ENCODE peak calls at places on chromosomes 6 and 20, in eight cellular contexts. Z, Y, G, R, W, J, M and C are unnamed samples.

GRCh38 chr6:132530293-132530974 is 7.6 kb upstream of the TAAR9 start:
- DNase-seq in Y (peak; percentile 38), Z (peak; percentile 70), R (peak; percentile 80), M (no peak), W (peak; percentile 37), G (peak; percentile 48), J (no peak), C (peak; percentile 7)

GRCh38 chr6:75632247-75632646 is 30.6 kb downstream of the SENP6 start:
- DNase-seq in R (no peak), J (no peak), G (no peak), Z (no peak), M (no peak), W (no peak), Y (no peak), C (no peak)

GRCh38 chr20:8431538-8432434 is 299.7 kb downstream of the PLCB1 start:
- DNase-seq in Y (peak; percentile 94), Z (no peak), J (no peak), G (no peak), M (no peak), W (no peak), R (no peak), C (no peak)

GRCh38 chr6:125988280-125988679 is 1.9 kb downstream of the TRMT11 start:
- DNase-seq in R (no peak), M (no peak), G (no peak), W (no peak), Z (no peak), J (no peak), Y (no peak), C (no peak)

GRCh38 chr6:75094614-75095321 is 111.1 kb downstream of the COL12A1 start:
- DNase-seq in M (no peak), W (no peak), Y (no peak), G (no peak), J (peak; percentile 53), Z (no peak), R (no peak), C (no peak)

GRCh38 chr6:1578293-1578745 is 31.4 kb upstream of the FOXC1 start:
- DNase-seq in Z (no peak), W (no peak), Y (no peak), J (no peak), R (no peak), M (no peak), G (no peak), C (no peak)

GRCh38 chr20:32893878-32894483 is 35.3 kb downstream of the EFCAB8 start:
- DNase-seq in Z (peak; percentile 6), J (no peak), G (no peak), R (peak; percentile 9), Y (no peak), W (no peak), M (no peak), C (no peak)

GRCh38 chr6:84411060-84411629 is 183.7 kb upstream of the CEP162 start:
- DNase-seq in Z (peak; percentile 66), Y (peak; percentile 82), J (peak; percentile 72), M (no peak), G (no peak), R (no peak), W (no peak), C (no peak)

GRCh38 chr6:41894366-41895299 is 542 bp downstream of the USP49 start:
- DNase-seq in J (no peak), G (no peak), Z (no peak), R (peak; percentile 13), M (no peak), Y (peak; percentile 42), W (no peak), C (no peak)

GRCh38 chr20:17612287-17612974 is 42.6 kb downstream of the DSTN start:
- DNase-seq in G (no peak), R (peak; percentile 22), W (no peak), M (no peak), Y (no peak), J (no peak), Z (no peak), C (no peak)

GRCh38 chr20:48157970-48158369 is 372.7 kb upstream of the SULF2 start:
- DNase-seq in Z (peak; percentile 47), M (no peak), Y (no peak), J (no peak), W (no peak), G (no peak), R (no peak), C (no peak)

GRCh38 chr6:111734068-111734825 is 128.6 kb upstream of the TRAF3IP2 start:
- DNase-seq in G (no peak), Z (no peak), J (no peak), M (no peak), W (no peak), R (no peak), Y (no peak), C (no peak)

GRCh38 chr20:38825901-38826625 is 20.6 kb downstream of the PPP1R16B start:
- DNase-seq in Z (peak; percentile 80), M (no peak), R (no peak), W (no peak), G (peak; percentile 61), J (peak; percentile 19), Y (peak; percentile 53), C (peak; percentile 38)

GRCh38 chr20:36875702-36876472 is at the start of gene TLDC2:
- DNase-seq in W (no peak), J (no peak), Y (no peak), G (peak; percentile 94), Z (no peak), M (no peak), R (no peak), C (peak; percentile 7)

GRCh38 chr6:141667580-141668309 is 465.0 kb upstream of the GJE1 start:
- DNase-seq in Z (no peak), J (peak; percentile 12), W (no peak), R (no peak), M (no peak), G (no peak), Y (no peak), C (no peak)

GRCh38 chr6:70394518-70395300 is 18.6 kb upstream of the FAM135A start:
- DNase-seq in Y (no peak), W (no peak), G (no peak), R (no peak), M (no peak), J (no peak), Z (no peak), C (no peak)

GRCh38 chr6:157980288-157981131 is 1.2 kb upstream of the SYNJ2 start:
- DNase-seq in Z (no peak), Y (no peak), M (no peak), G (no peak), J (no peak), R (no peak), W (no peak), C (no peak)

GRCh38 chr20:57047281-57048026 is 219.0 kb downstream of the BMP7 start:
- DNase-seq in J (no peak), Y (no peak), M (no peak), W (no peak), G (no peak), Z (peak; percentile 58), R (no peak), C (no peak)

GRCh38 chr20:57553376-57554018 is 7.4 kb upstream of the PCK1 start:
- DNase-seq in W (no peak), J (no peak), G (no peak), M (no peak), R (no peak), Z (no peak), Y (no peak), C (no peak)